ENCODE peak calls at places on chromosomes 3 and 15, in ten cellular contexts. C is ovary, V is esophagus muscularis mucosa, P is upper lobe of left lung, M is lower leg skin, E is A549, U is adrenal gland, W is breast epithelium, H is sigmoid colon, X is tibial nerve. L is an unnamed sample.

GRCh38 chr3:37852097-37852496 is 9.6 kb upstream of the CTDSPL start:
- DNase-seq in X (no peak), W (no peak), H (no peak), P (no peak), C (no peak), V (no peak), U (peak; percentile 69), M (peak; percentile 34), E (no peak), L (no peak)

GRCh38 chr3:186825294-186825821 is 17.2 kb upstream of the ADIPOQ start:
- DNase-seq in U (peak; percentile 22), V (no peak), X (no peak), E (no peak), M (peak; percentile 84), P (no peak), H (no peak), C (no peak), W (no peak), L (no peak)

GRCh38 chr3:124526601-124527000 is 203.7 kb upstream of the UMPS start:
- DNase-seq in C (no peak), E (no peak), V (no peak), H (no peak), M (no peak), W (no peak), U (no peak), X (no peak), P (no peak), L (no peak)

GRCh38 chr3:142987707-142988106 is 13.7 kb upstream of the U2SURP start:
- DNase-seq in C (no peak), M (no peak), U (no peak), V (no peak), H (no peak), W (no peak), E (no peak), X (no peak), P (no peak), L (peak; percentile 30)

GRCh38 chr3:112128843-112129727 is 4.0 kb downstream of the GCSAM start:
- DNase-seq in V (no peak), E (no peak), U (no peak), W (no peak), C (no peak), X (no peak), M (no peak), H (no peak), P (no peak), L (no peak)

GRCh38 chr15:67039349-67040075 is 25.9 kb upstream of the SMAD3 start:
- DNase-seq in W (no peak), P (no peak), U (no peak), V (no peak), M (no peak), E (no peak), C (no peak), X (no peak), H (no peak), L (no peak)

GRCh38 chr15:72857331-72858065 is 73.9 kb upstream of the ADPGK start:
- DNase-seq in W (no peak), P (no peak), V (peak; percentile 89), X (no peak), E (no peak), C (no peak), M (no peak), U (no peak), H (no peak), L (no peak)

GRCh38 chr3:58835075-58835474 is 168.5 kb upstream of the FAM3D start:
- DNase-seq in U (no peak), V (no peak), X (no peak), H (no peak), E (no peak), P (no peak), W (no peak), C (no peak), M (no peak), L (no peak)

GRCh38 chr3:17583530-17583929 is 158.9 kb downstream of the TBC1D5 start:
- DNase-seq in V (no peak), C (no peak), W (no peak), M (no peak), X (no peak), U (no peak), P (no peak), H (no peak), E (no peak), L (no peak)

GRCh38 chr3:139389552-139390368 is at the start of gene COPB2:
- DNase-seq in X (peak; percentile 99), H (peak; percentile 100), P (peak; percentile 100), C (peak; percentile 100), M (peak; percentile 100), E (peak; percentile 82), W (peak; percentile 100), V (peak; percentile 100), U (peak; percentile 100), L (peak; percentile 99)
- TF ChIP-seq POLR2A in X (peak; percentile 75), H (peak; percentile 80), P (peak; percentile 50), C (peak; percentile 69), M (no peak), E (peak; percentile 43), W (peak; percentile 65), V (peak; percentile 53), U (peak; percentile 91), L (no peak)

DNA sequence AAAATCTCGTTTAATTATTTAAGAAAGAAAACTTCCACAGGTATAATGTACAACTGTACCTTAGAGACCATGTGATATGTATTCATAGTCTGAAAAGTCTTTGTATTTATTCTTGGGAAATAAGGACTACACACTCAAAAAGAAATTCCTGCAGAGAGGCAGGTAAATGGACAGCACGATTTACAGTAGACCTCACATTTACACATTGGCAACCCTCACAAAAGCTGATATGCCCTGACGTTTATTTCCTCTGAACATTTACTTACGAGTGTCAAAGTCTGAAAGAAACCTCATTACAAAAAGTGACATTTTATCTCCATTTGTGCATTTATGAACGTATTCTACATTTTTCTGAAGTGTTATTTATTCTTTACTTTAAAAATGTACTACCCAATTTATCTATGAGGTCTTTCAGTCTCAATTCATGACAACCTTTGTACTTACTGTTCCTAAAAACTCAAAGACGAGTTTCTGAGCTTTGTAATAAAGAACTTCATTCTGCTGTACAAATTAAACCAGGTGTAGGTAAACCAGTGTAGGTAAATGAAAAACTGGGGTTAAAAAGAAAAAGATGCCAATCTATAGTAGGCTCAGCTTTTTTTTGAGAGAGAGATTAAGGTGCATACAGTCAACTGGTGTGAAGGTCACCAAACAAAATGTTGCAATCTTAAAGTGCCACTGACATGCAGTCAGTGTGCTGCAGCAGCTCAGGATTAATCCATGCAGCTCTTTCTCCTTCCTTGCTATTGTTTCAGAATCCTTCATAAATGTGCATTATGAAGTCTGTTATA is 44.3 kb downstream of the THRB start:
- DNase-seq in V (no peak), U (no peak), X (no peak), E (no peak), P (no peak), C (no peak), H (no peak), W (no peak), M (no peak), L (no peak)
- TF ChIP-seq POLR2A in V (no peak), U (no peak), X (no peak), E (no peak), P (no peak), C (no peak), H (no peak), W (no peak), M (no peak), L (no peak)

GRCh38 chr3:159854500-159855124 is 134.0 kb upstream of the IL12A start:
- DNase-seq in M (no peak), U (no peak), C (no peak), V (no peak), W (no peak), E (peak; percentile 42), X (no peak), P (no peak), H (no peak), L (no peak)
- TF ChIP-seq POLR2A in M (no peak), U (no peak), C (no peak), V (no peak), W (no peak), E (no peak), X (no peak), P (no peak), H (no peak), L (peak; percentile 33)

GRCh38 chr3:160755776-160756304 is at the start of gene PPM1L:
- DNase-seq in V (no peak), W (peak; percentile 52), P (peak; percentile 49), C (peak; percentile 51), E (peak; percentile 15), X (peak; percentile 18), H (peak; percentile 80), U (peak; percentile 75), M (peak; percentile 91), L (peak; percentile 71)
- TF ChIP-seq POLR2A in V (no peak), W (no peak), P (no peak), C (no peak), E (no peak), X (no peak), H (no peak), U (no peak), M (no peak), L (no peak)

DNA sequence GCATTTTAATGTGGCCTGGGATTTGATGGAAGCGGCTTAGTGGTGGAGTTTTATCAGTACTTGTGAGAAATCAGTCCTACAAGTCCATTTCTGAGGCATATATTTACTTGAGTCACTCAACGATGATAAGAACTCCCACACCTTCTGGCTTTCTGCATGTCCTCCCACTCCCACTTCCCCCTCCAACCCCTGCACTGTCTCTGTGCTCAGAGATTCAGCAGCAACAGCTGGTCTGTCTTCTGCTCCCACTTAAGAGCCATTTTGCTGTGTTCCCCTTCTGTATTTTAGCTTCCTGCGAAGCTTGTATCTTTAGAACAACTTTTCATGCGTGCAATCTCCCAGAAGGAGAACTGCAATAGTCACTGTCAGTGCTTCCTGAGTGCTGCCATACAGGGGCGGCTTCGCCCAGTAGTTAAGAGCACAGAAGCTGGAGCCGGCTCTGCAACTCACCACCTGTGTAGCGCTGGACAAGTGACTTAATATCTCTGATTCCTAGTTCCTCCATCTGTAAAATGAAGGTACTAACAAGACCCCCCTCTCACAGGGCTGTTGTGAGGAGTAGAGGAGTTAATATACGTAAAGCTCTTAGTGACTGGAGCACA is 90.0 kb upstream of the SPATA12 start:
- DNase-seq in H (no peak), X (no peak), E (no peak), P (no peak), U (no peak), M (no peak), W (no peak), C (peak; percentile 44), V (no peak), L (no peak)
- TF ChIP-seq POLR2A in H (no peak), X (no peak), E (no peak), P (no peak), U (no peak), M (no peak), W (no peak), C (no peak), V (no peak), L (no peak)

GRCh38 chr3:105798381-105798934 is 70.4 kb downstream of the CBLB start:
- DNase-seq in W (no peak), P (no peak), H (no peak), V (no peak), C (no peak), E (no peak), M (no peak), U (no peak), X (no peak), L (no peak)
- TF ChIP-seq POLR2A in W (no peak), P (no peak), H (no peak), V (no peak), C (no peak), E (no peak), M (no peak), U (no peak), X (no peak), L (no peak)

L was measured in heart left ventricle.